ENCODE peak calls at places on chromosomes 16 and 17, in seven cellular contexts. D, R, C, B, I, X and N are unnamed samples. For H3K36me3 and H3K27me3, the result is how much of the 10 kb centered on the place peaks cover.

GRCh38 chr17:32936894-32937500 is 9.0 kb downstream of the TMEM98 start:
- DNase-seq in X (peak), B (peak), R (peak), D (peak), I (peak), C (peak), N (peak)

GRCh38 chr17:43834106-43834505 is 1.2 kb upstream of the MPP3 start:
- DNase-seq in B (no peak), C (no peak), D (peak), X (no peak), R (no peak), I (no peak), N (no peak)

GRCh38 chr17:79855331-79856124 is 16.3 kb upstream of the CBX4 start:
- DNase-seq in B (no peak), X (no peak), C (no peak), D (no peak), R (no peak), I (no peak), N (no peak)

GRCh38 chr16:69071036-69071435 is 34.4 kb upstream of the HAS3 start:
- DNase-seq in C (no peak), X (no peak), R (no peak), D (no peak), B (no peak), I (no peak), N (no peak)

GRCh38 chr17:67528751-67529436 is 151.8 kb downstream of the PITPNC1 start:
- DNase-seq in X (peak), C (peak), R (peak), B (no peak), D (peak), I (no peak), N (no peak)

GRCh38 chr16:3193221-3194212 is 5.5 kb downstream of the OR1F1 start:
- DNase-seq in X (no peak), R (no peak), I (no peak), D (no peak), B (no peak), C (no peak), N (no peak)

GRCh38 chr17:77436481-77436880 is 295.7 kb downstream of the SEC14L1 start:
- DNase-seq in R (no peak), X (no peak), D (no peak), I (no peak), B (no peak), C (no peak), N (no peak)

GRCh38 chr17:48258317-48258716 is 150.8 kb downstream of the SNX11 start:
- DNase-seq in X (no peak), B (no peak), D (no peak), I (no peak), C (no peak), R (no peak), N (no peak)

GRCh38 chr17:37067555-37068111 is 118.9 kb downstream of the AATF start:
- DNase-seq in C (peak), X (no peak), I (peak), B (no peak), D (peak), R (peak), N (no peak)

GRCh38 chr17:31496097-31496496 is 104.6 kb downstream of the RAB11FIP4 start:
- DNase-seq in I (no peak), X (no peak), R (peak), D (no peak), B (no peak), C (no peak), N (no peak)

GRCh38 chr16:11078812-11079459 is 134.6 kb downstream of the CLEC16A start:
- DNase-seq in C (peak), B (no peak), X (no peak), D (no peak), I (no peak), R (no peak), N (no peak)

GRCh38 chr16:3780570-3780969 is 63.2 kb upstream of the TRAP1 start:
- DNase-seq in C (no peak), B (no peak), R (no peak), D (no peak), X (no peak), I (no peak), N (no peak)

GRCh38 chr17:66939461-66940114 is 24.9 kb upstream of the CACNG4 start:
- DNase-seq in D (no peak), X (no peak), C (no peak), I (no peak), B (no peak), R (no peak), N (no peak)

GRCh38 chr17:82449136-82449882 is 1.2 kb downstream of the CYBC1 start:
- DNase-seq in C (no peak), B (peak), I (no peak), D (no peak), X (no peak), R (no peak), N (peak)

GRCh38 chr17:72576289-72576759 is 455.5 kb downstream of the SOX9 start:
- DNase-seq in R (no peak), B (no peak), C (no peak), I (no peak), X (no peak), D (no peak), N (no peak)

GRCh38 chr16:29804455-29805231 is 1.7 kb upstream of the MAZ start:
- DNase-seq in I (no peak), C (peak), D (no peak), R (peak), B (peak), X (no peak), N (no peak)

GRCh38 chr17:65902831-65903549 is 288.9 kb downstream of the CEP112 start:
- DNase-seq in X (no peak), B (no peak), D (no peak), I (no peak), R (no peak), C (no peak), N (no peak)

GRCh38 chr16:3643095-3643730 is 11.3 kb upstream of the DNASE1 start:
- DNase-seq in D (no peak), I (no peak), R (no peak), C (no peak), X (peak), B (no peak), N (no peak)

GRCh38 chr17:1709403-1709891 is 730 bp downstream of the TLCD2 start:
- DNase-seq in R (peak), I (no peak), D (peak), X (no peak), C (no peak), B (no peak), N (no peak)

GRCh38 chr16:22022151-22022550 is 14.2 kb downstream of the MOSMO start:
- DNase-seq in R (no peak), C (no peak), B (no peak), D (no peak), X (no peak), I (no peak), N (no peak)

GRCh38 chr17:42518046-42518754 is 17.8 kb upstream of the NAGLU start:
- DNase-seq in B (no peak), I (no peak), X (peak), R (peak), C (peak), D (peak), N (no peak)

GRCh38 chr16:23726710-23727109 is 13.7 kb upstream of the ERN2 start:
- DNase-seq in R (no peak), B (no peak), D (no peak), I (no peak), C (no peak), X (no peak), N (no peak)

GRCh38 chr16:85588562-85589503 is 24.3 kb upstream of the GSE1 start:
- DNase-seq in I (no peak), R (no peak), D (no peak), B (no peak), X (no peak), C (no peak), N (no peak)

GRCh38 chr16:55204923-55205322 is 119.1 kb upstream of the IRX6 start:
- DNase-seq in D (no peak), I (no peak), B (no peak), C (no peak), R (no peak), X (no peak), N (no peak)

GRCh38 chr17:199806-200603 is 18.6 kb upstream of the DOC2B start:
- DNase-seq in D (peak), R (peak), C (no peak), X (no peak), I (no peak), B (no peak), N (no peak)

GRCh38 chr16:10902999-10903398 is 26.0 kb downstream of the CIITA start:
- DNase-seq in R (no peak), D (no peak), B (no peak), C (no peak), X (no peak), I (no peak), N (no peak)

GRCh38 chr16:57137043-57137442 is 44.7 kb downstream of the CPNE2 start:
- DNase-seq in X (no peak), I (no peak), D (no peak), B (no peak), R (no peak), C (no peak), N (no peak)

GRCh38 chr16:25264599-25264998 is 7.0 kb upstream of the ZKSCAN2 start:
- DNase-seq in I (no peak), R (no peak), B (peak), D (no peak), C (no peak), X (no peak), N (no peak)

GRCh38 chr16:55672471-55672870 is 16.7 kb downstream of the SLC6A2 start:
- DNase-seq in B (no peak), D (no peak), C (no peak), I (no peak), X (no peak), R (peak), N (no peak)

GRCh38 chr17:69581061-69581955 is 166.8 kb downstream of the MAP2K6 start:
- DNase-seq in B (peak), X (no peak), I (no peak), C (no peak), D (no peak), R (no peak), N (no peak)

GRCh38 chr17:48505788-48506187 is 25.0 kb downstream of the HOXB1 start:
- DNase-seq in I (no peak), B (no peak), D (peak), X (no peak), C (no peak), R (no peak), N (peak)

GRCh38 chr17:41785876-41786226 is 660 bp downstream of the JUP start:
- DNase-seq in I (peak), X (no peak), D (peak), B (no peak), C (peak), R (peak), N (no peak)

DNA sequence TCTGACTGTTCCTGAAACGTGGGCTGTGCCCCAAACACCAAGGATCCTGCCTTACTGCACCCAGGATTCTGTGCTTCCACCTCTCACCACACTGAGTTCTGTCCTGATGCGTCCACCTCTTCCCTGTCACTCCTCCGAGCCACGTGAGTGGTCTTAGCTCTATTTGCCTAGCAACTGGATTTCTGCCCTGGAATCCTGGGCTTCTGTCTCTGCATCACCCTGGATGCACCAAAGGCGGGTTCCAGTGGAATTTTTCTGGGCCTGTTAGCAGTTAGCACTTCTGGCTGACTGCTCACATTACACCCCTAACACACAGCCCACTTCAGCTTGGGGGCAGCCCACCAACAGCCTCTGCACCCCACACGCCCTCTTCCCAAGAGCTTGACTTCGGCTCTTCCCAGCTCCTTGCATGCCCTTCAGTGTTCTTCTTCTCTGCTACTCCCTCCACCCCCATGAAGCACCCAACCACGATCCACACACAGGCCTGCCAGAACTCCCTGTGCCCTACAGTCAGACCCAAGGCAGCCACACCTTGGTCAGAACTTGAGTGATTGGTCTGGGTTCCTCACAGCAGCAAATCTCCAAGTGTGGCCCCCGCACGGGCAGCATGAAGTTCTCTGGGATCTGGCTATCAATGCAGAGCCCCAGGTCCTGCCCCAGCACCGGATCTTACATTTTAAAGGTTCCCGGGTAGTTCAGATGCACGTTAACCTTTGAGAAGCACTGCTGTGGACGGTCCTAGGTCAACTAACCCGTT is 129.8 kb upstream of the RCVRN start:
- DNase-seq in B (peak), D (no peak), X (no peak), C (no peak), R (no peak), I (no peak), N (no peak)
- H3K4me3 ChIP-seq in B (peak), D (no peak), X (no peak), C (no peak), R (peak), I (no peak), N (no peak)

GRCh38 chr16:87410958-87411357 is 18.8 kb downstream of the MAP1LC3B start:
- DNase-seq in D (no peak), R (no peak), C (no peak), I (no peak), B (no peak), X (no peak), N (no peak)

GRCh38 chr16:87414251-87414680 is 22.1 kb downstream of the MAP1LC3B start:
- DNase-seq in D (no peak), B (no peak), I (no peak), X (no peak), R (no peak), C (no peak), N (no peak)

GRCh38 chr16:87411375-87412271 is 19.5 kb downstream of the MAP1LC3B start:
- DNase-seq in D (no peak), I (no peak), R (no peak), X (no peak), C (no peak), B (no peak), N (no peak)

GRCh38 chr16:87412996-87413421 is 20.9 kb downstream of the MAP1LC3B start:
- DNase-seq in R (no peak), I (no peak), B (no peak), X (no peak), C (no peak), D (no peak), N (no peak)

GRCh38 chr16:87412371-87412995 is 20.3 kb downstream of the MAP1LC3B start:
- DNase-seq in X (no peak), B (no peak), D (no peak), R (no peak), I (no peak), C (no peak), N (no peak)
- H3K36me3 ChIP-seq in X (half or more), B (under half), D (under half), R (half or more), I (under half), C (under half), N (half or more)

GRCh38 chr17:50493744-50494143 is 14.5 kb upstream of the MYCBPAP start:
- DNase-seq in D (no peak), R (no peak), X (no peak), I (no peak), C (no peak), B (no peak), N (no peak)

GRCh38 chr17:50488880-50489279 is 10.2 kb downstream of the RSAD1 start:
- DNase-seq in B (no peak), X (no peak), D (no peak), R (peak), I (no peak), C (no peak), N (no peak)

GRCh38 chr17:50487213-50488096 is 8.8 kb downstream of the RSAD1 start:
- DNase-seq in D (peak), I (no peak), B (no peak), X (no peak), C (no peak), R (peak), N (no peak)

GRCh38 chr17:50495217-50495823 is 12.9 kb upstream of the MYCBPAP start:
- DNase-seq in B (no peak), R (peak), I (no peak), C (no peak), X (no peak), D (no peak), N (no peak)

DNA sequence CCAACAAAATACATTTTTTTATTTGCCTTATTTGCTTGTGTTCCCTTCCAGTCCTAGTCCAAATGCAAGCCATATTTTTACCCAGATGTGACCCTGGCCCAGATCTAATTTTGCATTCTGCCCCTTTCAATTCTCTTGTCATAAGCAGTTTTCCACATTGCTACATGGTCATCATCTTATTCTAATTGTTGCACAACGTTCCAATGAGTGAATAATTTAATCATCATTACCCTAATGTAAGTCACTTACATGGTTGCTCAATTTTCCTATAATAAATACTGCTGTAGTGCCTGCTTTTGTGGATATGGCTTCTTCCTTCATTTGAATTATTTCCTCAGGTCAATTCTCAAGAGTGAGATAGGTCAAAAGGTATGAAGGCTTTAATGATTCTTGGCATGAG is 12.8 kb downstream of the RSAD1 start:
- DNase-seq in C (no peak), X (no peak), B (no peak), R (no peak), D (peak), I (no peak), N (no peak)
- H3K27me3 ChIP-seq in C (under half), X (under half), B (under half), R (under half), D (under half), I (under half), N (under half)

DNA sequence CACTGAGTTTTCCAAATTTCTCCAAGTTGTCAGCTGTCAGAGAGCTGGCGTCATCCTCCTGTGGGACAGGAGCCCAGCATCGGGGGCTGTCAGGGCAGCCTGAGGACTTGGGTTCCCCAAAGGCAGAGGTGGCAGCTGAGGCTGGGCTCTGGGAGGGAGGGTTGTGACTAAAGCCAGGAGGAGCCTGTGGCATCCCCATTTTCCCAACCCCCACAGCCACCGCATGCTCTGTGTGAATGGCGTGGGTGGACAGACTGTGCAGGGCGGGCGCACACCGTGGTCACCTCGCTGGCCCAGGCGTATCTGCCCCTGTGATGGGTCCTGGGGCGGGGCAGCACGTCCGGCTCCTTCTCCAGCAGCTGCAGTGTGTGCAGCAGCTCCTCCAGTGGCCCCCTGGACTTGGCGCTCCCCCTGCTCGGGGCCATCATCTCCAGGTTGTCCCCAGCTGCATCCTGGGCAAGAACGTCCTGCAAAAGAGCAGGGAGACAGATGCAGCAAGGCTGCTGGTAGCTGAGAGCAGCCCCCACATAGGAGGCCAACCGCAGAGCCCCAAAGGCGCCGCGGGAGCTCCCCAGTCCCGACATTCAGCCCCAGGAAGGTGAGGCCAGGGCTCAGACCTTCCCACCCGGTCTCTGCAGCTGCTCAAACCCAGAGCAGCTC is 24.8 kb downstream of the CEP131 start:
- DNase-seq in I (no peak), B (no peak), D (no peak), X (no peak), R (no peak), C (no peak), N (no peak)
- H3K4me3 ChIP-seq in I (no peak), B (no peak), D (no peak), X (no peak), R (peak), C (no peak), N (no peak)

GRCh38 chr16:734981-735881 is 5.6 kb downstream of the CIAO3 start:
- DNase-seq in R (no peak), B (no peak), I (no peak), C (no peak), X (no peak), D (no peak), N (no peak)

GRCh38 chr16:735982-736453 is 4.8 kb downstream of the CIAO3 start:
- DNase-seq in C (no peak), R (no peak), I (no peak), D (no peak), B (no peak), X (no peak), N (no peak)

GRCh38 chr16:733382-734207 is 6.7 kb downstream of the HAGHL start:
- DNase-seq in C (no peak), D (no peak), X (no peak), R (no peak), I (no peak), B (peak), N (no peak)

GRCh38 chr16:732936-733335 is 6.0 kb downstream of the HAGHL start:
- DNase-seq in B (peak), X (no peak), D (peak), C (no peak), I (no peak), R (no peak), N (no peak)

GRCh38 chr16:734208-734980 is 6.4 kb downstream of the CIAO3 start:
- DNase-seq in R (no peak), X (no peak), D (no peak), I (no peak), C (no peak), B (no peak), N (no peak)
- H3K36me3 ChIP-seq in R (half or more), X (half or more), D (under half), I (under half), C (under half), B (under half), N (under half)

DNA sequence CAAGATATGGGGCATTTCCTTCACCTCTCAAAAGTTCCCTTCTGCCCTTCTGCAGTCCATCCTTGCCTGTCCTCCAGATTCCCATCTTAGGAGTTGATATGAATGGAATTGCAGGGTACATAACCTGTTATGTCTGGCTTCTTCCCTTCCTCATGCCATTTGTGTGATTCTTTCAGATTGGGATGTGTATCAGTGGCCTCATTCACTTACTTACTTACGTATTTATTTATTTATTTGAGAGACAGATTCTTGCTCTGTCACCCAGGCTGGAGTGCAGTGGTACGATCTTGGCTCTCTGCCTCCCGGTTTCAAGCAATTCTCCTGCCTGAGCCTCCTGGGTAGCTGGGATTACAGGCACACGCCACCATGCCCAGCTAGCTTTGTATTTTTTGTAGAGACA is 6.2 kb upstream of the TMEM94 start:
- DNase-seq in X (no peak), I (no peak), D (no peak), C (no peak), B (no peak), R (no peak), N (no peak)
- H3K27me3 ChIP-seq in X (under half), I (under half), D (under half), C (under half), B (under half), R (under half), N (under half)

GRCh38 chr17:73757324-73757942 is 113.2 kb upstream of the SDK2 start:
- DNase-seq in I (no peak), D (no peak), R (no peak), X (no peak), B (no peak), C (no peak), N (no peak)
- H3K4me3 ChIP-seq in I (no peak), D (no peak), R (no peak), X (no peak), B (no peak), C (no peak), N (no peak)